ENCODE peak calls at places on chromosome 18, in eight cellular contexts. K is AG04450, W is NCI-H460, O is cardiac fibroblast, C is AG10803, U is GM12865, E is NCI-H446, A is HT-29. R is an unnamed sample.

GRCh38 chr18:27411911-27412310 is 226.8 kb upstream of the CHST9 start:
- DNase-seq in C (no peak), O (peak), E (no peak), U (no peak), K (no peak), W (no peak), A (no peak), R (no peak)

GRCh38 chr18:23398401-23398800 is 54.7 kb upstream of the RIOK3 start:
- DNase-seq in E (no peak), C (peak), U (no peak), O (peak), K (no peak), W (no peak), A (no peak), R (no peak)

GRCh38 chr18:29892960-29893558 is 1149.5 kb downstream of the DSC3 start:
- DNase-seq in K (no peak), C (peak), U (peak), E (no peak), W (peak), A (peak), O (peak), R (peak)

GRCh38 chr18:57523171-57523956 is 63.1 kb downstream of the FECH start:
- DNase-seq in C (no peak), W (no peak), A (no peak), E (no peak), K (no peak), O (no peak), U (peak), R (no peak)

GRCh38 chr18:70194227-70194890 is 11.1 kb downstream of the RTTN start:
- DNase-seq in C (no peak), O (no peak), W (no peak), A (no peak), E (no peak), U (peak), K (no peak), R (no peak)

GRCh38 chr18:51537487-51537886 is 340.0 kb upstream of the MEX3C start:
- DNase-seq in W (peak), K (no peak), O (peak), U (peak), A (peak), C (no peak), E (peak), R (peak)

GRCh38 chr18:52175406-52175805 is 164.6 kb upstream of the DCC start:
- DNase-seq in C (no peak), W (no peak), U (no peak), E (no peak), A (no peak), O (no peak), K (no peak), R (no peak)

GRCh38 chr18:58041633-58042032 is 2.4 kb upstream of the NEDD4L start:
- DNase-seq in O (no peak), A (no peak), U (no peak), K (no peak), C (no peak), W (no peak), E (no peak), R (no peak)

GRCh38 chr18:25351280-25351772 is 640 bp downstream of the ZNF521 start:
- DNase-seq in K (no peak), O (no peak), U (no peak), A (no peak), C (peak), W (no peak), E (no peak), R (no peak)

GRCh38 chr18:62555135-62555534 is 32.3 kb downstream of the ZCCHC2 start:
- DNase-seq in A (peak), U (no peak), O (peak), C (no peak), W (no peak), K (no peak), E (no peak), R (peak)

GRCh38 chr18:59416818-59417217 is 57.8 kb upstream of the LMAN1 start:
- DNase-seq in U (no peak), A (no peak), E (no peak), C (no peak), K (no peak), W (no peak), O (peak), R (no peak)

GRCh38 chr18:46642561-46642960 is 14.5 kb downstream of the LOXHD1 start:
- DNase-seq in O (no peak), C (no peak), U (no peak), E (no peak), W (no peak), A (no peak), K (no peak), R (no peak)